ENCODE peak calls at places on chromosomes 13 and 19, in eight cellular contexts. Q is Calu3; Z is GM12865; O is body of pancreas; T is NCI-H1105 treated with DMSO at 0.1 percent for 48 hours; C is stimulated activated CD8-positive, alpha-beta memory T cell treated with anti-CD3 and anti-CD28 coated beads, Interleukin-7, amount 100 ng/mL, for 1 hour; X is GM04504; L is CD8-positive, alpha-beta T cell. Y is an unnamed sample.

GRCh38 chr19:13037161-13037560 is 41.9 kb downstream of the NFIX start:
- DNase-seq in C (no peak), O (no peak), L (no peak), Z (peak; percentile 29), T (no peak), Q (no peak), X (no peak), Y (peak; percentile 68)

GRCh38 chr19:19436137-19436691 is 30.7 kb downstream of the GATAD2A start:
- DNase-seq in X (no peak), C (no peak), Q (no peak), O (no peak), L (no peak), T (no peak), Z (no peak), Y (no peak)

GRCh38 chr19:4816388-4817165 is 14.9 kb downstream of the TICAM1 start:
- DNase-seq in Q (no peak), T (no peak), L (no peak), X (no peak), Z (no peak), O (no peak), C (no peak), Y (no peak)

GRCh38 chr13:91346848-91347211 is 657 bp upstream of the MIR17HG start:
- DNase-seq in T (no peak), X (no peak), O (peak; percentile 26), Q (no peak), C (no peak), L (peak; percentile 19), Z (peak; percentile 76), Y (no peak)

GRCh38 chr19:56637976-56638555 is 4.9 kb upstream of the SMIM17 start:
- DNase-seq in Q (no peak), X (peak; percentile 17), Z (peak; percentile 30), T (no peak), L (peak; percentile 1), O (peak; percentile 56), C (no peak), Y (peak; percentile 76)

GRCh38 chr19:2507109-2507508 is 31.2 kb downstream of the GADD45B start:
- DNase-seq in L (no peak), Q (peak; percentile 57), O (peak; percentile 68), Z (no peak), C (no peak), X (no peak), T (peak; percentile 81), Y (peak; percentile 55)

GRCh38 chr19:8204961-8205360 is 4.2 kb upstream of the CERS4 start:
- DNase-seq in L (no peak), X (no peak), O (peak; percentile 90), T (peak; percentile 37), Q (peak; percentile 38), C (no peak), Z (no peak), Y (peak; percentile 67)

GRCh38 chr13:110455941-110456340 is 105.6 kb downstream of the RAB20 start:
- DNase-seq in C (peak; percentile 20), T (peak; percentile 96), O (peak; percentile 81), Q (peak; percentile 53), Z (peak; percentile 84), X (peak; percentile 37), L (peak; percentile 38), Y (peak; percentile 73)

GRCh38 chr19:2618611-2619010 is 83.9 kb downstream of the GNG7 start:
- DNase-seq in Q (peak; percentile 67), X (no peak), O (no peak), C (peak; percentile 39), L (peak; percentile 55), Z (peak; percentile 59), T (no peak), Y (no peak)

GRCh38 chr13:37132211-37132610 is 26.7 kb upstream of the CSNK1A1L start:
- DNase-seq in C (no peak), Z (no peak), Q (no peak), O (no peak), L (no peak), X (no peak), T (no peak), Y (no peak)

GRCh38 chr19:54026656-54027055 is 35.2 kb downstream of the CACNG6 start:
- DNase-seq in Q (no peak), O (no peak), T (no peak), X (no peak), L (no peak), C (no peak), Z (no peak), Y (no peak)

GRCh38 chr13:51620165-51620983 is 36.1 kb downstream of the WDFY2 start:
- DNase-seq in O (no peak), Z (no peak), L (no peak), Q (no peak), X (no peak), T (no peak), C (no peak), Y (no peak)

GRCh38 chr13:26061947-26062346 is 10.1 kb upstream of the SHISA2 start:
- DNase-seq in L (no peak), Z (no peak), Q (no peak), C (no peak), O (no peak), X (no peak), T (no peak), Y (no peak)

GRCh38 chr19:31727536-31727935 is 378.3 kb upstream of the TSHZ3 start:
- DNase-seq in T (no peak), X (no peak), C (no peak), Z (no peak), Q (no peak), L (no peak), O (no peak), Y (no peak)

GRCh38 chr13:21066946-21067345 is 5.6 kb upstream of the LATS2 start:
- DNase-seq in X (no peak), L (no peak), O (no peak), T (no peak), Z (no peak), C (no peak), Q (no peak), Y (no peak)

GRCh38 chr13:44618326-44618725 is 42.2 kb upstream of the TSC22D1 start:
- DNase-seq in L (no peak), C (no peak), X (no peak), T (no peak), Z (no peak), O (no peak), Q (no peak), Y (no peak)

GRCh38 chr13:34179481-34179880 is 361.5 kb downstream of the RFC3 start:
- DNase-seq in X (no peak), Z (no peak), Q (no peak), T (no peak), O (no peak), C (no peak), L (no peak), Y (no peak)

GRCh38 chr13:113145496-113145895 is 13.0 kb upstream of the PROZ start:
- DNase-seq in L (no peak), T (no peak), C (no peak), Z (no peak), O (no peak), Q (no peak), X (no peak), Y (no peak)

GRCh38 chr19:15248106-15248505 is 15.9 kb upstream of the EPHX3 start:
- DNase-seq in T (no peak), Z (no peak), C (no peak), O (no peak), L (no peak), Q (no peak), X (no peak), Y (no peak)

GRCh38 chr19:35249146-35249847 is 495 bp downstream of the LSR start:
- DNase-seq in Q (peak; percentile 34), Z (no peak), O (peak; percentile 31), L (no peak), X (no peak), T (no peak), C (no peak), Y (no peak)